ENCODE peak calls at places on chromosomes 3 and 15, in nine cellular contexts. I is left lung; R is uterus; U is HL-60; S is CD8-positive, alpha-beta T cell; P is IMR-90; T is heart left ventricle; D is astrocyte of the spinal cord; F is fibroblast of mammary gland. J is an unnamed sample.

GRCh38 chr15:79824321-79824720 is 72.5 kb downstream of the MTHFS start:
- DNase-seq in I (no peak), R (no peak), U (no peak), S (no peak), P (no peak), T (no peak), D (no peak), F (no peak), J (no peak)

GRCh38 chr3:10386121-10386520 is 65.2 kb upstream of the SEC13 start:
- DNase-seq in I (no peak), R (no peak), U (no peak), S (no peak), P (no peak), T (no peak), D (no peak), F (no peak), J (no peak)

GRCh38 chr3:185242642-185243041 is 11.2 kb downstream of the EHHADH start:
- DNase-seq in I (no peak), R (no peak), U (no peak), S (no peak), P (no peak), T (no peak), D (no peak), F (no peak), J (no peak)

GRCh38 chr3:75220932-75221331 is 443.2 kb upstream of the FRG2C start:
- DNase-seq in I (no peak), R (no peak), U (no peak), S (no peak), P (no peak), T (no peak), D (no peak), F (no peak), J (no peak)

GRCh38 chr3:47016934-47017435 is 37.5 kb downstream of the NBEAL2 start:
- DNase-seq in I (peak; percentile 35), R (no peak), U (peak; percentile 79), S (peak; percentile 44), P (peak; percentile 90), T (no peak), D (peak; percentile 88), F (peak; percentile 81), J (peak; percentile 76)

GRCh38 chr3:60829058-60829457 is 422.2 kb downstream of the FHIT start:
- DNase-seq in I (no peak), R (no peak), U (no peak), S (no peak), P (no peak), T (no peak), D (no peak), F (no peak), J (no peak)

GRCh38 chr3:23810342-23811116 is 4.8 kb downstream of the UBE2E1 start:
- DNase-seq in I (peak; percentile 52), R (peak; percentile 39), U (peak; percentile 29), S (peak; percentile 28), P (no peak), T (peak; percentile 77), D (peak; percentile 30), F (no peak), J (peak; percentile 13)

GRCh38 chr15:87369269-87369668 is 887.3 kb downstream of the NTRK3 start:
- DNase-seq in I (no peak), R (no peak), U (no peak), S (no peak), P (peak; percentile 93), T (no peak), D (peak; percentile 94), F (peak; percentile 84), J (peak; percentile 95)

GRCh38 chr15:29669823-29670222 is 152.4 kb downstream of the TJP1 start:
- DNase-seq in I (no peak), R (no peak), U (no peak), S (no peak), P (peak; percentile 34), T (no peak), D (no peak), F (no peak), J (peak; percentile 39)

GRCh38 chr3:55686720-55687254 is 199.7 kb upstream of the WNT5A start:
- DNase-seq in I (no peak), R (no peak), U (no peak), S (no peak), P (peak; percentile 92), T (no peak), D (peak; percentile 38), F (peak; percentile 49), J (peak; percentile 66)

DNA sequence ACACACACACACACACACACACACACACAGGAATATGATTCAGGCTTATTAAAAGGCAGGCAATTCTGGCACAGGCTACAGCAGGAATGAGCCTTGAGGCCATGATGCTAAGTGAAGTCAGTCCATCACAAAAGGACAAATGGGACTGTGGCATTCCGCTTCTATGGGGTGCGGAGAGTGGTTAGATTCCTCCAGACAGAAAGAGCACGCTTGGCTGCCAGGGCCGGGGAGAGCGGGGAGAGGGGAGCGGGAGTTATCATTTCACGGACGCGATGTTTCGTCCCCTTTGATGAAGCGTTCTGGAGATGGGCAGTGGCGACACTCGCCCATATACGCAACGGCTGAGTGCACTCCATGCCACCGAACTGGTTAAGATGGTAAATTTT is 58.5 kb upstream of the FAM174B start:
- DNase-seq in I (no peak), R (no peak), U (no peak), S (no peak), P (peak; percentile 25), T (no peak), D (peak; percentile 47), F (peak; percentile 39), J (peak; percentile 59)
- H3K4me3 ChIP-seq in I (peak overlapping the region; percentile 47), R (peak overlapping the region; percentile 57), U (peak overlapping the region; percentile 49), S (peak overlapping the region; percentile 60), P (peak overlapping the region; percentile 50), T (peak overlapping the region; percentile 66), D (peak overlapping the region; percentile 46), F (peak overlapping the region; percentile 48), J (peak overlapping the region; percentile 64)

DNA sequence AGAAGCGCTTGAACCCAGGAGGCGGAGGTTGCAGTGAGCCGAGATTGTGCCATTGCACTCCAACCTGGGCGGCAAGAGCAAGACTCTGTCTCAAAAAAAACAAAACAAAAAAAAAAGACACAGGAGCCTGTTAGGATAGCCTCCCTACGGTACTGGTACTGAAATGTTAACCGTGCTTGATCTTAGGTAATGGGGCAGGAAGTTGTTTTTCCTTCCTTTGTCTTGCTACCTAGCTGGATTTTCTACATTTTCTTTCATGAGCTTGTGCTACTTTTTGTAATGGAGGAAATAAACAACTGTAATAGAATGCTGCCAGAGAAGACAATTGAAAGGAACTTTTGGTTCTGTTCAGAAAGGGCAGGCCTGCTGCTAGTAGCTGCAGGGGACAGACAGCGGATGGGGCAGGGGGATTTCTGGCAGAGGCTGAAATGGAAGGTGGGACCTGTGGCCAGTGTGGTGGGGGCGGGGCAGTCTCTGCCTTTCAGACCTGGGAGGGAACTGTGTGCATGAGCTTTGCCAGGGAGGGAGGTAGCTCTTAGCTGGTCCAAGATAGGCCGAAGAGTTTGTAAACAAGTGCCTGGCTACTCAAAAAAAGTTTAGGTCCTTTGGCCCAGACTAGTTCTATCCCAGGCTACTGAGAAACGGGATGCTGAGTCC is 49.0 kb upstream of the SEMA4B start:
- DNase-seq in I (no peak), R (no peak), U (no peak), S (no peak), P (no peak), T (no peak), D (no peak), F (no peak), J (no peak)
- TF ChIP-seq CTCF in I (no peak), R (no peak), U (no peak), S (no peak), P (no peak), T (no peak), D (no peak), F (no peak), J (no peak)

GRCh38 chr3:44649709-44650108 is 1.2 kb downstream of the ZNF35 start:
- DNase-seq in I (no peak), R (no peak), U (no peak), S (no peak), P (no peak), T (no peak), D (no peak), F (no peak), J (no peak)
- H3K4me3 ChIP-seq in I (peak overlapping the region; percentile 76), R (peak overlapping the region; percentile 65), U (no peak overlapping the region), S (no peak overlapping the region), P (no peak overlapping the region), T (peak overlapping the region; percentile 88), D (peak overlapping the region; percentile 92), F (no peak overlapping the region), J (peak overlapping the region; percentile 85)

GRCh38 chr15:24039683-24040082 is 352.6 kb upstream of the NDN start:
- DNase-seq in I (no peak), R (no peak), U (no peak), S (no peak), P (no peak), T (no peak), D (no peak), F (no peak), J (no peak)
- TF ChIP-seq CTCF in I (no peak), R (no peak), U (no peak), S (no peak), P (no peak), T (no peak), D (no peak), F (no peak), J (no peak)

GRCh38 chr15:67480741-67481140 is 40.2 kb upstream of the C15orf61 start:
- DNase-seq in I (no peak), R (no peak), U (no peak), S (no peak), P (peak; percentile 11), T (no peak), D (no peak), F (no peak), J (peak; percentile 53)

GRCh38 chr15:67481680-67482079 is 39.3 kb upstream of the C15orf61 start:
- DNase-seq in I (no peak), R (no peak), U (no peak), S (no peak), P (no peak), T (no peak), D (no peak), F (no peak), J (no peak)

GRCh38 chr15:67474405-67475080 is 46.4 kb upstream of the C15orf61 start:
- DNase-seq in I (no peak), R (no peak), U (no peak), S (no peak), P (no peak), T (no peak), D (no peak), F (no peak), J (no peak)

DNA sequence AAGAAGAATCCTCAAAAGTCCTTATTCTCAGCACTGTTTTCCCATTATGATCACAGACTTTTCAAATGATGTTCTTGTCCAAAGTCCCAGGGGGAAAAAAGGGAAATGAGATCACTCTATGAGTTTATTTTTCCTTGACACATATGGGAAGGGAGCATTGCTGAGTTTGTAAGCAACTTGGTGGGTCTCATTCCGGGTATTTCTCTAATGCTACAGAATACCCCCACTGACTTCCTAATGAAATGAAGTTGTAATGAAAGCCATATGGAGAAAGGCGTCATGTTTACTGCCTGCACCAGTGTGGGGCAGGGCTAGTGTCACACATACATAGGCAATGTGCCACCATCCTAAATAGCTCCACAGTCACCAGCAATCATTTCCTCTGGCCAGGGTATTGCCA is 41.1 kb upstream of the C15orf61 start:
- DNase-seq in I (no peak), R (no peak), U (no peak), S (no peak), P (peak; percentile 52), T (no peak), D (peak; percentile 38), F (peak; percentile 89), J (peak; percentile 57)
- H3K4me3 ChIP-seq in I (no peak overlapping the region), R (no peak overlapping the region), U (no peak overlapping the region), S (no peak overlapping the region), P (no peak overlapping the region), T (no peak overlapping the region), D (no peak overlapping the region), F (no peak overlapping the region), J (peak overlapping the region; percentile 26)